ENCODE peak calls at places on chromosome 16, in four cellular contexts. N is erythroblast, R is naive B cell, M is NCI-H1417. J is an unnamed sample.

GRCh38 chr16:68086860-68087268 is 1.7 kb downstream of the NFATC3 start:
- DNase-seq in N (peak; percentile 53), R (no peak), M (no peak), J (no peak)

GRCh38 chr16:78210305-78210704 is 110.9 kb downstream of the WWOX start:
- DNase-seq in N (no peak), R (no peak), M (peak; percentile 9), J (no peak)

GRCh38 chr16:67470314-67470713 is 10.6 kb downstream of the ATP6V0D1 start:
- DNase-seq in N (peak; percentile 84), R (no peak), M (peak; percentile 34), J (no peak)

GRCh38 chr16:87702325-87702811 is 63.4 kb downstream of the KLHDC4 start:
- DNase-seq in N (peak; percentile 24), R (peak; percentile 33), M (no peak), J (no peak)

GRCh38 chr16:29154676-29155121 is 169.8 kb downstream of the LAT start:
- DNase-seq in N (no peak), R (no peak), M (no peak), J (no peak)

GRCh38 chr16:35440875-35441274 is 1981.5 kb downstream of the TP53TG3F start:
- DNase-seq in N (no peak), R (no peak), M (no peak), J (no peak)

GRCh38 chr16:22123146-22123545 is 30.8 kb downstream of the VWA3A start:
- DNase-seq in N (no peak), R (no peak), M (no peak), J (peak; percentile 38)

GRCh38 chr16:2824626-2825025 is 5.5 kb upstream of the ZG16B start:
- DNase-seq in N (no peak), R (no peak), M (no peak), J (no peak)

GRCh38 chr16:2751577-2752034 is 832 bp upstream of the SRRM2 start:
- DNase-seq in N (no peak), R (no peak), M (no peak), J (peak; percentile 93)

GRCh38 chr16:64287667-64288521 is 834.0 kb downstream of the CDH11 start:
- DNase-seq in N (no peak), R (no peak), M (no peak), J (no peak)

GRCh38 chr16:12639044-12639443 is 164.6 kb downstream of the CPPED1 start:
- DNase-seq in N (no peak), R (no peak), M (no peak), J (no peak)

GRCh38 chr16:22785552-22785951 is 28.4 kb upstream of the HS3ST2 start:
- DNase-seq in N (no peak), R (no peak), M (no peak), J (no peak)

GRCh38 chr16:63530208-63530607 is 1494.0 kb upstream of the CDH8 start:
- DNase-seq in N (no peak), R (no peak), M (no peak), J (peak; percentile 7)

GRCh38 chr16:73713817-73714495 is 582.7 kb upstream of the PSMD7 start:
- DNase-seq in N (no peak), R (no peak), M (no peak), J (peak; percentile 25)

GRCh38 chr16:8581923-8582580 is 8.3 kb downstream of the TMEM114 start:
- DNase-seq in N (no peak), R (no peak), M (no peak), J (peak; percentile 66)

GRCh38 chr16:10617662-10618420 is 37.4 kb upstream of the EMP2 start:
- DNase-seq in N (no peak), R (no peak), M (no peak), J (no peak)

GRCh38 chr16:83363521-83363920 is 444.3 kb upstream of the HSBP1 start:
- DNase-seq in N (no peak), R (no peak), M (no peak), J (no peak)

GRCh38 chr16:72073831-72074230 is 10.8 kb downstream of the HPR start:
- DNase-seq in N (no peak), R (no peak), M (no peak), J (no peak)

GRCh38 chr16:70692481-70693203 is 6.8 kb upstream of the MTSS2 start:
- DNase-seq in N (no peak), R (no peak), M (no peak), J (no peak)

GRCh38 chr16:4386452-4386813 is 14.8 kb downstream of the VASN start:
- DNase-seq in N (no peak), R (no peak), M (no peak), J (no peak)

GRCh38 chr16:30949655-30950515 is 1.0 kb downstream of the ORAI3 start:
- DNase-seq in N (peak; percentile 92), R (no peak), M (peak; percentile 49), J (peak; percentile 94)

GRCh38 chr16:85898521-85899442 is at the start of gene IRF8:
- DNase-seq in N (no peak), R (peak; percentile 89), M (no peak), J (no peak)

GRCh38 chr16:86572041-86572521 is 5.5 kb downstream of the FOXC2 start:
- DNase-seq in N (no peak), R (no peak), M (no peak), J (no peak)

GRCh38 chr16:69100046-69100765 is 5.2 kb upstream of the HAS3 start:
- DNase-seq in N (no peak), R (no peak), M (peak; percentile 26), J (no peak)

GRCh38 chr16:588639-588888 is 1.3 kb upstream of the RAB40C start:
- DNase-seq in N (peak; percentile 83), R (peak; percentile 72), M (peak; percentile 80), J (peak; percentile 72)

GRCh38 chr16:28876973-28877641 is 1.2 kb upstream of the ATP2A1 start:
- DNase-seq in N (no peak), R (no peak), M (no peak), J (no peak)

GRCh38 chr16:50683689-50684374 is 2.7 kb upstream of the SNX20 start:
- DNase-seq in N (no peak), R (peak; percentile 78), M (no peak), J (peak; percentile 76)

GRCh38 chr16:13873835-13874438 is 46.0 kb upstream of the ERCC4 start:
- DNase-seq in N (no peak), R (no peak), M (no peak), J (peak; percentile 33)

GRCh38 chr16:72946474-72947194 is 101.3 kb downstream of the ZFHX3 start:
- DNase-seq in N (no peak), R (no peak), M (no peak), J (no peak)

GRCh38 chr16:59971264-59971663 is 1237.1 kb upstream of the GOT2 start:
- DNase-seq in N (no peak), R (no peak), M (no peak), J (no peak)

GRCh38 chr16:50300942-50301625 is 34.7 kb downstream of the ADCY7 start:
- DNase-seq in N (no peak), R (no peak), M (no peak), J (no peak)

GRCh38 chr16:23035240-23035639 is 114.0 kb downstream of the USP31 start:
- DNase-seq in N (no peak), R (no peak), M (no peak), J (no peak)

GRCh38 chr16:10738231-10739077 is 5.2 kb upstream of the NUBP1 start:
- DNase-seq in N (peak; percentile 41), R (no peak), M (no peak), J (peak; percentile 66)

GRCh38 chr16:26413780-26414179 is 652.9 kb upstream of the C16orf82 start:
- DNase-seq in N (no peak), R (no peak), M (no peak), J (no peak)

GRCh38 chr16:52912565-52913173 is 140.0 kb downstream of the CHD9NB start:
- DNase-seq in N (peak; percentile 38), R (no peak), M (peak; percentile 74), J (peak; percentile 61)

GRCh38 chr16:29943846-29944669 is 17.8 kb upstream of the TMEM219 start:
- DNase-seq in N (no peak), R (no peak), M (peak; percentile 22), J (peak; percentile 86)

GRCh38 chr16:8776193-8776592 is 21.2 kb downstream of the TMEM186 start:
- DNase-seq in N (no peak), R (no peak), M (no peak), J (no peak)

GRCh38 chr16:69340095-69340644 is 598 bp downstream of the NIP7 start:
- DNase-seq in N (peak; percentile 38), R (no peak), M (no peak), J (no peak)

GRCh38 chr16:85612801-85613608 is at the start of gene GSE1:
- DNase-seq in N (peak; percentile 95), R (peak; percentile 72), M (peak; percentile 91), J (peak; percentile 95)

GRCh38 chr16:569445-570254 is at the start of gene PIGQ:
- DNase-seq in N (peak; percentile 79), R (peak; percentile 60), M (peak; percentile 68), J (peak; percentile 80)